ENCODE peak calls at places on chromosomes 11 and 22, in four cellular contexts. One of them, this sample, is unnamed.

GRCh38 chr11:14454861-14455632 is 44.6 kb downstream of the COPB1 start:
- DNase-seq in B cell: peak; percentile 20
- DNase-seq in dorsolateral prefrontal cortex: no peak
- DNase-seq in stomach: no peak
- DNase-seq in this sample: peak; percentile 24

GRCh38 chr11:65355013-65355775 is 643 bp downstream of the TIGD3 start:
- DNase-seq in stomach: no peak
- DNase-seq in dorsolateral prefrontal cortex: peak; percentile 41
- DNase-seq in B cell: peak; percentile 90
- DNase-seq in this sample: peak; percentile 79

GRCh38 chr11:94539420-94539819 is 4.3 kb upstream of the FUT4 start:
- DNase-seq in B cell: no peak
- DNase-seq in dorsolateral prefrontal cortex: no peak
- DNase-seq in stomach: peak; percentile 58
- DNase-seq in this sample: no peak

GRCh38 chr11:26333906-26334305 is 2.0 kb downstream of the ANO3 start:
- DNase-seq in stomach: no peak
- DNase-seq in B cell: no peak
- DNase-seq in dorsolateral prefrontal cortex: no peak
- DNase-seq in this sample: no peak

GRCh38 chr11:426851-427250 is 12.1 kb upstream of the SIGIRR start:
- DNase-seq in B cell: no peak
- DNase-seq in dorsolateral prefrontal cortex: no peak
- DNase-seq in stomach: no peak
- DNase-seq in this sample: no peak

GRCh38 chr11:95695181-95695580 is 94.4 kb downstream of the FAM76B start:
- DNase-seq in dorsolateral prefrontal cortex: no peak
- DNase-seq in B cell: no peak
- DNase-seq in stomach: no peak
- DNase-seq in this sample: no peak

GRCh38 chr11:68838572-68838964 is 3.1 kb downstream of the CPT1A start:
- DNase-seq in dorsolateral prefrontal cortex: no peak
- DNase-seq in stomach: no peak
- DNase-seq in B cell: no peak
- DNase-seq in this sample: no peak

GRCh38 chr22:20206709-20207215 is 55.9 kb upstream of the CCDC188 start:
- DNase-seq in B cell: no peak
- DNase-seq in stomach: peak; percentile 58
- DNase-seq in dorsolateral prefrontal cortex: no peak
- DNase-seq in this sample: no peak

GRCh38 chr22:20607157-20607907 is 99.9 kb downstream of the MED15 start:
- DNase-seq in B cell: no peak
- DNase-seq in dorsolateral prefrontal cortex: no peak
- DNase-seq in stomach: no peak
- DNase-seq in this sample: peak; percentile 15

GRCh38 chr11:40514124-40514523 is 945.3 kb downstream of the LRRC4C start:
- DNase-seq in stomach: no peak
- DNase-seq in dorsolateral prefrontal cortex: no peak
- DNase-seq in B cell: no peak
- DNase-seq in this sample: no peak

GRCh38 chr22:32199341-32199740 is 5.5 kb downstream of the RFPL2 start:
- DNase-seq in stomach: no peak
- DNase-seq in dorsolateral prefrontal cortex: no peak
- DNase-seq in B cell: no peak
- DNase-seq in this sample: no peak

GRCh38 chr22:46803031-46803880 is 40.8 kb downstream of the TBC1D22A start:
- DNase-seq in B cell: peak; percentile 87
- DNase-seq in dorsolateral prefrontal cortex: peak; percentile 45
- DNase-seq in stomach: peak; percentile 72
- DNase-seq in this sample: peak; percentile 85

GRCh38 chr11:115488945-115489344 is 15.3 kb downstream of the CADM1 start:
- DNase-seq in B cell: no peak
- DNase-seq in stomach: no peak
- DNase-seq in dorsolateral prefrontal cortex: no peak
- DNase-seq in this sample: no peak

GRCh38 chr22:18060646-18061620 is 16.9 kb upstream of the PEX26 start:
- DNase-seq in stomach: no peak
- DNase-seq in B cell: no peak
- DNase-seq in dorsolateral prefrontal cortex: no peak
- DNase-seq in this sample: no peak

GRCh38 chr11:13993096-13993760 is 30.7 kb downstream of the SPON1 start:
- DNase-seq in B cell: no peak
- DNase-seq in dorsolateral prefrontal cortex: no peak
- DNase-seq in stomach: no peak
- DNase-seq in this sample: no peak

GRCh38 chr11:102436546-102436945 is 16.0 kb downstream of the TMEM123 start:
- DNase-seq in stomach: no peak
- DNase-seq in B cell: no peak
- DNase-seq in dorsolateral prefrontal cortex: no peak
- DNase-seq in this sample: no peak

GRCh38 chr11:64519541-64519940 is 71.5 kb upstream of the SLC22A12 start:
- DNase-seq in stomach: no peak
- DNase-seq in B cell: no peak
- DNase-seq in dorsolateral prefrontal cortex: peak; percentile 53
- DNase-seq in this sample: no peak

GRCh38 chr11:92388380-92388779 is 163.8 kb downstream of the FAT3 start:
- DNase-seq in stomach: no peak
- DNase-seq in B cell: no peak
- DNase-seq in dorsolateral prefrontal cortex: no peak
- DNase-seq in this sample: no peak

GRCh38 chr22:36375071-36375980 is 12.4 kb downstream of the MYH9 start:
- DNase-seq in dorsolateral prefrontal cortex: no peak
- DNase-seq in stomach: no peak
- DNase-seq in B cell: no peak
- DNase-seq in this sample: no peak

GRCh38 chr11:110337570-110338193 is 41.3 kb upstream of the RDX start:
- DNase-seq in stomach: no peak
- DNase-seq in B cell: no peak
- DNase-seq in dorsolateral prefrontal cortex: no peak
- DNase-seq in this sample: no peak

GRCh38 chr11:25769287-25769686 is 562.6 kb upstream of the ANO3 start:
- DNase-seq in dorsolateral prefrontal cortex: no peak
- DNase-seq in B cell: no peak
- DNase-seq in stomach: no peak
- DNase-seq in this sample: no peak

GRCh38 chr22:47551438-47551788 is 789.0 kb downstream of the TBC1D22A start:
- DNase-seq in dorsolateral prefrontal cortex: no peak
- DNase-seq in stomach: peak; percentile 15
- DNase-seq in B cell: no peak
- DNase-seq in this sample: no peak

GRCh38 chr11:112524808-112525207 is 264.1 kb upstream of the PLET1 start:
- DNase-seq in stomach: peak; percentile 35
- DNase-seq in B cell: no peak
- DNase-seq in dorsolateral prefrontal cortex: no peak
- DNase-seq in this sample: no peak

GRCh38 chr22:44889233-44889878 is 120.4 kb downstream of the PHF21B start:
- DNase-seq in dorsolateral prefrontal cortex: no peak
- DNase-seq in B cell: no peak
- DNase-seq in stomach: no peak
- DNase-seq in this sample: no peak

GRCh38 chr11:86916330-86916729 is 38.9 kb downstream of the FZD4 start:
- DNase-seq in B cell: no peak
- DNase-seq in stomach: no peak
- DNase-seq in dorsolateral prefrontal cortex: no peak
- DNase-seq in this sample: no peak

GRCh38 chr11:61578819-61579218 is 2.1 kb downstream of the SYT7 start:
- DNase-seq in B cell: no peak
- DNase-seq in stomach: no peak
- DNase-seq in dorsolateral prefrontal cortex: no peak
- DNase-seq in this sample: no peak

GRCh38 chr11:61580292-61580888 is 486 bp downstream of the SYT7 start:
- DNase-seq in B cell: no peak
- DNase-seq in dorsolateral prefrontal cortex: no peak
- DNase-seq in stomach: no peak
- DNase-seq in this sample: no peak

GRCh38 chr11:61579398-61580291 is 1.2 kb downstream of the SYT7 start:
- DNase-seq in stomach: no peak
- DNase-seq in dorsolateral prefrontal cortex: no peak
- DNase-seq in B cell: no peak
- DNase-seq in this sample: no peak

GRCh38 chr11:61581931-61582330 is 1.1 kb upstream of the SYT7 start:
- DNase-seq in stomach: no peak
- DNase-seq in B cell: no peak
- DNase-seq in dorsolateral prefrontal cortex: no peak
- DNase-seq in this sample: no peak

DNA sequence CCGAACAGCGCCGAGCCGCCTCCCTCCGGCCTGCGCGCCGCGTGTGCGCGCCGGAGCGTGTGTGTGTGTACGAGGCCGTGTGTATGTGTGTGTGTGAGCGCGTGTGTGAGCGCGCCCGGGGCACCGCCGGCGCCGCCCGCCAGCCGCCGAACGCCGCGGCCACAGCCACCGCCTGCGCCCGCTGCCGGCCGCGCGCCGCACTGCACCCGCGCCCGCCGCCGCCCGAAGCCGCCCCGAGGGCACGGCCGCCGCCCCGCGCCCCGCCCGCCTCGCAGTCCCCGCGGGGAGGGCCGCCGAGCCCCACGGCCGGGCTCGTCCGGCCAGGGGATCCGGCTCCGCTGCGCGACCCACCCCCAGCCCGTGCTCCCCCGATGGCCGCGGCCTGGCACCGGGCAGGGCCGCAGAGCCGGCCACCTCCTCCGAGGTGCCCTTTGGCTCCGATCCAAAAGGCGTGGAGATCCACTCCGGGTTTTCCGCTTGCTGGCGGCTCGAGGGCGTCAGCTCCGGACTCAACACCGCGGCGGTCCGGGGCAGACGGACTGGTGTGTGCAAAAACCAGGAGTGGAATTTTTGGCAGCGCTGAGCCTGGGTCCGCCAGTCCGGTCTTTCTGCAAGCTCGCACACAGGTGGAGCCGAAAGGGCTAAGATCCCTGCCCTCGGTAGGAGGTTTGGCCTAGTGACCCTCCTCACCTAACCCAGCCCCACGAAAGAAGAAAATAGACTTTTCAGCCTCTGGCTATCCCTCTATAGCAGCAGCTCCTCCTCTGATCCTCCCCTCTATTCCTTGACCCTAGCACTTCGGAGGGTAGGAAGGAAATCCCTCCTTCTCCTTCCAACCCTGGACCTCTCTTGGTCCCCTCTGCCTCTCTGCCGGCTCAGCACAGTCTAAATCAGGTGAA is at the start of gene SYT7:
- DNase-seq in dorsolateral prefrontal cortex: peak; percentile 95
- DNase-seq in B cell: peak; percentile 99
- DNase-seq in stomach: peak; percentile 97
- DNase-seq in this sample: peak; percentile 98
- TF ChIP-seq CTCF in dorsolateral prefrontal cortex: no peak
- TF ChIP-seq CTCF in B cell: no peak
- TF ChIP-seq CTCF in stomach: no peak
- TF ChIP-seq CTCF in this sample: peak; percentile 59

GRCh38 chr11:43585877-43586608 is 94.5 kb upstream of the HSD17B12 start:
- DNase-seq in dorsolateral prefrontal cortex: no peak
- DNase-seq in B cell: no peak
- DNase-seq in stomach: no peak
- DNase-seq in this sample: no peak
- TF ChIP-seq CTCF in dorsolateral prefrontal cortex: no peak
- TF ChIP-seq CTCF in B cell: no peak
- TF ChIP-seq CTCF in stomach: no peak
- TF ChIP-seq CTCF in this sample: no peak

GRCh38 chr22:40478456-40479125 is 108.2 kb downstream of the SGSM3 start:
- DNase-seq in dorsolateral prefrontal cortex: no peak
- DNase-seq in stomach: no peak
- DNase-seq in B cell: no peak
- DNase-seq in this sample: no peak

GRCh38 chr22:40477683-40478348 is 107.4 kb downstream of the SGSM3 start:
- DNase-seq in stomach: no peak
- DNase-seq in B cell: no peak
- DNase-seq in dorsolateral prefrontal cortex: no peak
- DNase-seq in this sample: no peak

GRCh38 chr22:40479887-40480538 is 109.6 kb downstream of the SGSM3 start:
- DNase-seq in stomach: no peak
- DNase-seq in dorsolateral prefrontal cortex: no peak
- DNase-seq in B cell: no peak
- DNase-seq in this sample: no peak

GRCh38 chr22:40480996-40481395 is 110.6 kb downstream of the SGSM3 start:
- DNase-seq in stomach: no peak
- DNase-seq in B cell: no peak
- DNase-seq in dorsolateral prefrontal cortex: no peak
- DNase-seq in this sample: no peak

DNA sequence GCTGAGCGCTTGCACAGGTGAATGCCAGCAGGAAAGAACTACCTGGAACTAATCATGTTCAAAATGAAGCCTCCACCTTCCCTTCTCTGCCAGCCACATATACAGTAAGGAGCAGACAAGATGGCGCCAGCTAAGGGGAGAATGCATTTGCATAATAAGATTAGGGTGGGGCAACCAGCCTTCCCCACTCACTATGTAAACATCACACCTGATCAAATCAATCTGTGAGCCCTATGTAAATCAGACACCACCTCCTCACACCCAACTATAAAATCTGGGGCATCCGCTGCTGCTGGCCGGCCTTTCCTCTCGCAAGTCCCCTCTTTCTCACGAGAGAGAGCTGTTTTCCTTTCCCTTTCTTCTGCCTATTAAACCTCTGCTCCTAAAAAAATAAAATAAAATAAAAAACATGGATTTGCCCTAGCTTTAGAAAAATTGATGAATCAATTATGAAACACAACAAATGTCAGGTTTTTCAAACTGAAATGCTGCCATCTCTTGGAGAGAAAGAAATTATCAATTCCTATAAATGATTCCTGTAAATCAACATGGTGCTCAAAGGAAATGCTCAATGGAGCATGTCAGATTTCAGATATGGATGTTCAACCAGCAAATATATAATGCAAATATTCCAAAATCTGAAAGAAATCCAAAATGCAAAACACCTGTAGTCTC is 108.9 kb downstream of the SGSM3 start:
- DNase-seq in B cell: no peak
- DNase-seq in stomach: no peak
- DNase-seq in dorsolateral prefrontal cortex: no peak
- DNase-seq in this sample: no peak
- TF ChIP-seq CTCF in B cell: no peak
- TF ChIP-seq CTCF in stomach: no peak
- TF ChIP-seq CTCF in dorsolateral prefrontal cortex: no peak
- TF ChIP-seq CTCF in this sample: no peak

GRCh38 chr22:49094858-49095257 is 732.8 kb downstream of the BRD1 start:
- DNase-seq in B cell: no peak
- DNase-seq in stomach: no peak
- DNase-seq in dorsolateral prefrontal cortex: no peak
- DNase-seq in this sample: no peak
- TF ChIP-seq CTCF in B cell: no peak
- TF ChIP-seq CTCF in stomach: no peak
- TF ChIP-seq CTCF in dorsolateral prefrontal cortex: no peak
- TF ChIP-seq CTCF in this sample: no peak

This sample was measured in GM13977.